ENCODE peak calls at places on chromosomes 6 and 20, in six cellular contexts. One of them, this sample, is unnamed.

GRCh38 chr6:23940466-23940865 is 185.5 kb upstream of the NRSN1 start:
- DNase-seq in foreskin fibroblast: no peak
- DNase-seq in GM06990: no peak
- DNase-seq in astrocyte of the spinal cord: no peak
- DNase-seq in lower leg skin: no peak
- DNase-seq in tibial artery: no peak
- DNase-seq in this sample: no peak

GRCh38 chr20:2006452-2007381 is 12.9 kb upstream of the PDYN start:
- DNase-seq in lower leg skin: no peak
- DNase-seq in tibial artery: no peak
- DNase-seq in astrocyte of the spinal cord: peak; percentile 23
- DNase-seq in foreskin fibroblast: peak; percentile 67
- DNase-seq in GM06990: no peak
- DNase-seq in this sample: peak; percentile 41

GRCh38 chr6:35318200-35318844 is 20.7 kb downstream of the DEF6 start:
- DNase-seq in GM06990: no peak
- DNase-seq in foreskin fibroblast: peak; percentile 91
- DNase-seq in astrocyte of the spinal cord: peak; percentile 82
- DNase-seq in lower leg skin: peak; percentile 54
- DNase-seq in tibial artery: peak; percentile 67
- DNase-seq in this sample: peak; percentile 97

GRCh38 chr6:104540743-104541142 is 319.0 kb downstream of the HACE1 start:
- DNase-seq in astrocyte of the spinal cord: peak; percentile 62
- DNase-seq in lower leg skin: no peak
- DNase-seq in GM06990: no peak
- DNase-seq in tibial artery: no peak
- DNase-seq in foreskin fibroblast: peak; percentile 22
- DNase-seq in this sample: no peak

GRCh38 chr20:6767536-6768227 is at the start of gene BMP2:
- DNase-seq in GM06990: peak; percentile 41
- DNase-seq in foreskin fibroblast: peak; percentile 85
- DNase-seq in astrocyte of the spinal cord: peak; percentile 58
- DNase-seq in lower leg skin: no peak
- DNase-seq in tibial artery: peak; percentile 24
- DNase-seq in this sample: peak; percentile 38

GRCh38 chr6:156720739-156721714 is 56.2 kb upstream of the ARID1B start:
- DNase-seq in tibial artery: peak; percentile 22
- DNase-seq in astrocyte of the spinal cord: peak; percentile 28
- DNase-seq in foreskin fibroblast: peak; percentile 15
- DNase-seq in GM06990: peak; percentile 64
- DNase-seq in lower leg skin: peak; percentile 48
- DNase-seq in this sample: no peak

GRCh38 chr6:159184559-159184958 is 15.4 kb downstream of the FNDC1 start:
- DNase-seq in tibial artery: no peak
- DNase-seq in lower leg skin: no peak
- DNase-seq in foreskin fibroblast: peak; percentile 17
- DNase-seq in astrocyte of the spinal cord: peak; percentile 64
- DNase-seq in GM06990: no peak
- DNase-seq in this sample: no peak

GRCh38 chr6:41630069-41630468 is 8.2 kb upstream of the MDFI start:
- DNase-seq in GM06990: no peak
- DNase-seq in lower leg skin: no peak
- DNase-seq in tibial artery: no peak
- DNase-seq in astrocyte of the spinal cord: no peak
- DNase-seq in foreskin fibroblast: no peak
- DNase-seq in this sample: no peak

GRCh38 chr6:132931937-132932336 is 117.6 kb downstream of the RPS12 start:
- DNase-seq in tibial artery: no peak
- DNase-seq in GM06990: no peak
- DNase-seq in lower leg skin: no peak
- DNase-seq in foreskin fibroblast: peak; percentile 86
- DNase-seq in astrocyte of the spinal cord: peak; percentile 89
- DNase-seq in this sample: no peak

GRCh38 chr6:107801195-107801594 is 22.9 kb downstream of the SCML4 start:
- DNase-seq in GM06990: no peak
- DNase-seq in tibial artery: no peak
- DNase-seq in astrocyte of the spinal cord: no peak
- DNase-seq in foreskin fibroblast: no peak
- DNase-seq in lower leg skin: no peak
- DNase-seq in this sample: no peak

GRCh38 chr6:107805504-107805903 is 18.6 kb downstream of the SCML4 start:
- DNase-seq in lower leg skin: no peak
- DNase-seq in foreskin fibroblast: no peak
- DNase-seq in GM06990: no peak
- DNase-seq in astrocyte of the spinal cord: no peak
- DNase-seq in tibial artery: no peak
- DNase-seq in this sample: no peak

GRCh38 chr6:107794771-107795170 is 29.3 kb downstream of the SCML4 start:
- DNase-seq in lower leg skin: no peak
- DNase-seq in GM06990: no peak
- DNase-seq in tibial artery: no peak
- DNase-seq in foreskin fibroblast: no peak
- DNase-seq in astrocyte of the spinal cord: no peak
- DNase-seq in this sample: no peak

GRCh38 chr6:107803957-107804356 is 20.2 kb downstream of the SCML4 start:
- DNase-seq in GM06990: no peak
- DNase-seq in tibial artery: no peak
- DNase-seq in astrocyte of the spinal cord: no peak
- DNase-seq in lower leg skin: no peak
- DNase-seq in foreskin fibroblast: peak; percentile 10
- DNase-seq in this sample: no peak

DNA sequence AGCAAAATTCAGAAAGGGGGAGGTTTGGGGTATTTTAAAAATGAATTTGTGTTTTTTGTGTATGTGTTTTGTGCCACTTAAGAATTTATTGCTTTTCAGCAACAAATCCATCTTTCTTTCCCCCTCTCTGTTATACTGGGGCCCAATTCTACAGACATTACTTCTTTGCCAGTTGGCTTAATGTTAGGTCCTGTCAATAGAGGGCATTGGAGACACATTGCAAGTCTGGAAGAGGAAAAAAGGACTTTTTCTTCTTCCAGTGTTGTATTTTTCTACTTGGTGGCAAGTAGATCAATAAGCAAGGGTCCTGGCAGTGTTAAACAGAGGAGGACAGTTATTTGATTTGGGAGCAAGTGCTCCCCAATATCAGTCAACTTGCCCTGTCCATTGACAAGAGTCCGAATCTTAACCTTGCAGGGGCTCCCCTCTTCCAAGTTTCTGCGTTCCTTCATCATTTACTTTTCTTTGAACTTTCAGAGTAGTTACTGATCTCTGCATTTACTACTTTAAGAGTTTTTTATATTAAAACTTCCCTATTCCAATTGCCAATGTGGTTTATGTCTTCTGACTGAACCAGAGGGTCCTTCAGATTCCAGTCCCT is 23.4 kb downstream of the SCML4 start:
- DNase-seq in tibial artery: no peak
- DNase-seq in lower leg skin: no peak
- DNase-seq in astrocyte of the spinal cord: no peak
- DNase-seq in GM06990: no peak
- DNase-seq in foreskin fibroblast: peak; percentile 14
- DNase-seq in this sample: no peak
- TF ChIP-seq CTCF in tibial artery: no peak
- TF ChIP-seq CTCF in lower leg skin: no peak
- TF ChIP-seq CTCF in astrocyte of the spinal cord: peak; percentile 45
- TF ChIP-seq CTCF in GM06990: peak; percentile 61
- TF ChIP-seq CTCF in foreskin fibroblast: no peak
- TF ChIP-seq CTCF in this sample: no peak

DNA sequence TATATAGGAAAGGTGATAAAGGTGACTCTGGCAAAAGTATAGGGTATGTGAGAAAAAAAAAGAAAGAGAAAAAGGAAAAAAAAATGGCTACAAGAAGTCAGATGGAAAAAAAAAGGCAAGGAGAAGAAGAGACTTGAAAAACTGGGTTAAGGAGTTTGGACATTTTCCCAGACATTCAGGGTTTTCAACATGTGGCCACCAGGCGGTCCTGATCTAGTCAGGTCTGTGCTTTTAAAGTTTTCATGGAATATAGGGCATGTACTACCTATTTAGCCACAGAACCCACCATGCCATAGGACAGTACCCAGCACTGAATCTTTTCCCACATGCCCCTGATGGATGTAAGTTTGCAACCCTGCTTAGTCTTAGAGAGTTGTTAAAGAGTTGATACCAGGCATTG is 433.7 kb downstream of the MAFB start:
- DNase-seq in astrocyte of the spinal cord: peak; percentile 7
- DNase-seq in tibial artery: no peak
- DNase-seq in foreskin fibroblast: peak; percentile 10
- DNase-seq in GM06990: no peak
- DNase-seq in lower leg skin: no peak
- DNase-seq in this sample: no peak
- TF ChIP-seq CTCF in astrocyte of the spinal cord: no peak
- TF ChIP-seq CTCF in tibial artery: no peak
- TF ChIP-seq CTCF in foreskin fibroblast: no peak
- TF ChIP-seq CTCF in GM06990: no peak
- TF ChIP-seq CTCF in lower leg skin: no peak
- TF ChIP-seq CTCF in this sample: peak; percentile 39

DNA sequence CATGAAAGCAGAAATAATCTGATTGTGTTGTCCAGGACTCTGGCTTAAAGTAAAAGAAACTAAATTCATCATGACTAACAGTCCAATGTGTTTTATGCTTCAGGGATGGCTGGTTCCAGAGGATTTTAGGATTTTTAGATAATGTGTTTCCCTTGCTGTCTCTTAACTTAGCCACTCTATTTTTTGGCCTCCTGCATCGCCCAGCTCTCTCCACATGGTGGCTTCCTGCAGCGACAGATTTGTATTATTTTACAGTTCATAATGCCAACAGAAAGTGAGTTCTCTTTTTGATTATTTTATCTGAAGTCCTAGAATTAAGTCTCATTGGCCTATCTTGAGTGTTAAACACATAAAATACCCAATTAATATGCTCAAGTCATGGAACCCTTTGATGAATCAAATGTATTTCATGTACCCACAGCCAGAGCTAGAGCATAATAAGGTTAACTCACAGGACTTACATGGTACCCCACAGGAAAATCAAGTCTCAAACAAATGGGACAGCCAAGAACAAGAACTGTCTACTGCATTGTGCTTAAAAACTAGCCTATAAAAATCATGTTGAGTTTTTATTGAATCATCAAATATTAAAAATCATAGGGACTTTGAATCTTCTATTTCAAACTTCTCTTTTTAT is 582.5 kb downstream of the DOK5 start:
- DNase-seq in astrocyte of the spinal cord: no peak
- DNase-seq in foreskin fibroblast: no peak
- DNase-seq in GM06990: peak; percentile 10
- DNase-seq in lower leg skin: no peak
- DNase-seq in tibial artery: no peak
- DNase-seq in this sample: no peak
- TF ChIP-seq CTCF in astrocyte of the spinal cord: peak; percentile 40
- TF ChIP-seq CTCF in foreskin fibroblast: no peak
- TF ChIP-seq CTCF in GM06990: peak; percentile 21
- TF ChIP-seq CTCF in lower leg skin: no peak
- TF ChIP-seq CTCF in tibial artery: peak; percentile 15
- TF ChIP-seq CTCF in this sample: peak; percentile 61

GRCh38 chr20:63454729-63455567 is 17.5 kb downstream of the KCNQ2 start:
- DNase-seq in foreskin fibroblast: no peak
- DNase-seq in lower leg skin: no peak
- DNase-seq in astrocyte of the spinal cord: no peak
- DNase-seq in tibial artery: no peak
- DNase-seq in GM06990: no peak
- DNase-seq in this sample: peak; percentile 30
- TF ChIP-seq CTCF in foreskin fibroblast: no peak
- TF ChIP-seq CTCF in lower leg skin: no peak
- TF ChIP-seq CTCF in astrocyte of the spinal cord: no peak
- TF ChIP-seq CTCF in tibial artery: no peak
- TF ChIP-seq CTCF in GM06990: no peak
- TF ChIP-seq CTCF in this sample: no peak

DNA sequence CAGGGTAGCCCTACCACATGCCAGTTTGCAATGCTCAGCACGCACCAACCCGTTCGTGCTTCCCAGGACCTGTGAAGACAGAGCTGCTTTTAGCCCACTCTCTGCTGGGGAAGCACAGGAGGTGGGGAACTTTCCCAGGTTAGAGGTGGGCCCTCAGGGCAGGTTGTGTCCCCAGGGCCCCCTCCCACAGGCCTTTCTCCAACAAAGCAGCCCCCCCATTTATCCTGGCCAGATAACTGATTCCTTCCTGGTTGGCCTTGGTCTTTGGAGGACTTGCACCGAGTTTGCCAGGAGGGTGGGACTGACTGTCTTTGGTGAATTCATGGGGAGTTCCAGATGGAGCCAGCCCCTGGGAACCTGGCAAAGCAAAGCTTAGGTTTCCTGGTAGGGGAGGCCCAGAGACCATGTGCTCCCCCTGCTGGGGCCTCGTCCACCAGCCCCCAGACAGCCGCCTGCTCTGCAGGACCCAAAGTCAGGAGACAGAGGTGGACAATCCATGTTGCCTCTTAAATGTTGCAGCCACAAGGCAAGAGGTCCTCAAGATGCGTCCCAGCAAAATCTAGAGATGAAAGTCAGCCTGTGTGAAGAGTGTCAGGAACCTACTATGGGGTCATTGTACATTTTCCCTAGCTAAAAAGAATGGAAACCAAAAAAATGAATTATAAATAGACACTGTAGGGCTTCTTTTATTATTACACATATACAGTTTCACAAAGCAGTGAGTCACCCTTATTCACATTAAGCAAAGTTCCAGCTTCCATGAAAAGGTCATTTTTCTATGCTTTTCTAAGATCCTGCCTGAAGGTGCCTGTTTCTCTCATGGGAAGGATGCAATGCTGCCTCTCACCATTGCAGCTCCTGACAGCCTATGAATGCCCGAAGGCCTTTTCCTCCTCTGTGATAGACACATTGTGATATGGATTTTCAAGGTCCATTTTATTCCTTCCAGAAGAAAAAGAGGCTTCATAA is 497.8 kb downstream of the PREX1 start:
- DNase-seq in lower leg skin: no peak
- DNase-seq in astrocyte of the spinal cord: peak; percentile 61
- DNase-seq in tibial artery: no peak
- DNase-seq in GM06990: no peak
- DNase-seq in foreskin fibroblast: peak; percentile 22
- DNase-seq in this sample: peak; percentile 25
- TF ChIP-seq CTCF in lower leg skin: no peak
- TF ChIP-seq CTCF in astrocyte of the spinal cord: peak; percentile 52
- TF ChIP-seq CTCF in tibial artery: no peak
- TF ChIP-seq CTCF in GM06990: peak; percentile 62
- TF ChIP-seq CTCF in foreskin fibroblast: no peak
- TF ChIP-seq CTCF in this sample: peak; percentile 47

GRCh38 chr20:57965441-57965840 is 255.6 kb upstream of the PMEPA1 start:
- DNase-seq in lower leg skin: no peak
- DNase-seq in GM06990: no peak
- DNase-seq in astrocyte of the spinal cord: no peak
- DNase-seq in foreskin fibroblast: no peak
- DNase-seq in tibial artery: no peak
- DNase-seq in this sample: no peak

GRCh38 chr20:57967364-57967763 is 257.5 kb upstream of the PMEPA1 start:
- DNase-seq in lower leg skin: no peak
- DNase-seq in tibial artery: no peak
- DNase-seq in GM06990: no peak
- DNase-seq in astrocyte of the spinal cord: no peak
- DNase-seq in foreskin fibroblast: no peak
- DNase-seq in this sample: no peak

GRCh38 chr20:57966609-57967008 is 256.8 kb upstream of the PMEPA1 start:
- DNase-seq in foreskin fibroblast: no peak
- DNase-seq in lower leg skin: no peak
- DNase-seq in astrocyte of the spinal cord: no peak
- DNase-seq in GM06990: no peak
- DNase-seq in tibial artery: no peak
- DNase-seq in this sample: no peak

GRCh38 chr20:57960803-57961575 is 251.2 kb upstream of the PMEPA1 start:
- DNase-seq in astrocyte of the spinal cord: no peak
- DNase-seq in tibial artery: no peak
- DNase-seq in GM06990: no peak
- DNase-seq in lower leg skin: no peak
- DNase-seq in foreskin fibroblast: no peak
- DNase-seq in this sample: no peak

GRCh38 chr20:57964011-57964862 is 254.4 kb upstream of the PMEPA1 start:
- DNase-seq in tibial artery: no peak
- DNase-seq in astrocyte of the spinal cord: peak; percentile 16
- DNase-seq in GM06990: no peak
- DNase-seq in lower leg skin: no peak
- DNase-seq in foreskin fibroblast: peak; percentile 38
- DNase-seq in this sample: no peak
- TF ChIP-seq CTCF in tibial artery: no peak
- TF ChIP-seq CTCF in astrocyte of the spinal cord: no peak
- TF ChIP-seq CTCF in GM06990: no peak
- TF ChIP-seq CTCF in lower leg skin: no peak
- TF ChIP-seq CTCF in foreskin fibroblast: no peak
- TF ChIP-seq CTCF in this sample: no peak

This sample was measured in neural crest cell.